ENCODE peak calls at places on chromosome 20, in seven cellular contexts. L is Ammon's horn; M is ELR; B is stimulated activated CD4-positive, alpha-beta T cell treated with anti-CD3 and anti-CD28 coated beads, TNF-alpha, amount 100 ng/mL, for 1 hour; W is H7; F is Caki2; I is NCI-H1417. K is an unnamed sample.
A peak's percentile ranks its signal among the peaks of the same experiment; 100 is the strongest.

GRCh38 chr20:54067606-54068174 is 2.7 kb downstream of the BCAS1 start:
- DNase-seq in L (no peak), M (peak; percentile 17), B (no peak), W (peak; percentile 51), F (peak; percentile 100), I (no peak), K (no peak)

GRCh38 chr20:401682-402495 is 6.2 kb upstream of the RBCK1 start:
- DNase-seq in L (no peak), M (peak; percentile 83), B (no peak), W (no peak), F (peak; percentile 100), I (no peak), K (no peak)

GRCh38 chr20:4549711-4550259 is 171.9 kb upstream of the PRND start:
- DNase-seq in L (no peak), M (no peak), B (no peak), W (no peak), F (no peak), I (no peak), K (no peak)

GRCh38 chr20:44990425-44990824 is 24.1 kb downstream of the STK4 start:
- DNase-seq in L (peak; percentile 32), M (peak; percentile 33), B (no peak), W (no peak), F (no peak), I (no peak), K (no peak)

GRCh38 chr20:5195655-5196054 is 68.8 kb downstream of the CDS2 start:
- DNase-seq in L (no peak), M (peak; percentile 45), B (no peak), W (no peak), F (no peak), I (no peak), K (no peak)

GRCh38 chr20:17967595-17968365 is 814 bp downstream of the SNX5 start:
- DNase-seq in L (no peak), M (peak; percentile 50), B (no peak), W (no peak), F (no peak), I (no peak), K (no peak)

GRCh38 chr20:22775671-22776139 is 191.3 kb upstream of the FOXA2 start:
- DNase-seq in L (no peak), M (peak; percentile 70), B (no peak), W (no peak), F (peak; percentile 76), I (no peak), K (no peak)

GRCh38 chr20:34938466-34939163 is 17.0 kb downstream of the GSS start:
- DNase-seq in L (peak; percentile 76), M (no peak), B (no peak), W (no peak), F (no peak), I (no peak), K (no peak)

GRCh38 chr20:1298166-1298565 is 30.8 kb downstream of the SDCBP2 start:
- DNase-seq in L (no peak), M (no peak), B (no peak), W (no peak), F (no peak), I (no peak), K (no peak)

GRCh38 chr20:33373735-33374605 is 27.3 kb downstream of the CDK5RAP1 start:
- DNase-seq in L (no peak), M (peak; percentile 93), B (no peak), W (no peak), F (peak; percentile 99), I (no peak), K (no peak)

GRCh38 chr20:37990571-37991151 is 42.6 kb downstream of the TTI1 start:
- DNase-seq in L (peak; percentile 40), M (peak; percentile 95), B (peak; percentile 5), W (no peak), F (no peak), I (peak; percentile 33), K (no peak)

GRCh38 chr20:20229595-20229994 is 138.3 kb upstream of the INSM1 start:
- DNase-seq in L (no peak), M (peak; percentile 16), B (no peak), W (no peak), F (no peak), I (no peak), K (no peak)

GRCh38 chr20:62546606-62547005 is 70.8 kb upstream of the GATA5 start:
- DNase-seq in L (no peak), M (no peak), B (no peak), W (no peak), F (no peak), I (no peak), K (no peak)

GRCh38 chr20:24752612-24753011 is 196.5 kb upstream of the CST7 start:
- DNase-seq in L (no peak), M (no peak), B (no peak), W (no peak), F (no peak), I (no peak), K (no peak)

GRCh38 chr20:1242530-1242929 is 16.7 kb downstream of the RAD21L1 start:
- DNase-seq in L (no peak), M (peak; percentile 96), B (no peak), W (no peak), F (peak; percentile 78), I (no peak), K (no peak)

GRCh38 chr20:51376121-51376520 is 166.4 kb downstream of the NFATC2 start:
- DNase-seq in L (peak; percentile 41), M (no peak), B (no peak), W (no peak), F (no peak), I (no peak), K (no peak)

GRCh38 chr20:23116301-23117089 is 30.4 kb upstream of the CD93 start:
- DNase-seq in L (no peak), M (peak; percentile 50), B (no peak), W (no peak), F (no peak), I (no peak), K (no peak)

GRCh38 chr20:34864216-34864615 is 8.4 kb downstream of the GGT7 start:
- DNase-seq in L (no peak), M (no peak), B (no peak), W (no peak), F (no peak), I (no peak), K (no peak)

GRCh38 chr20:2751868-2752630 is 48.4 kb downstream of the CPXM1 start:
- DNase-seq in L (no peak), M (peak; percentile 28), B (no peak), W (peak; percentile 82), F (no peak), I (peak; percentile 35), K (peak; percentile 37)

GRCh38 chr20:50395258-50395729 is 114.9 kb upstream of the PTPN1 start:
- DNase-seq in L (peak; percentile 34), M (peak; percentile 73), B (no peak), W (no peak), F (no peak), I (no peak), K (no peak)

GRCh38 chr20:33826270-33826897 is 15.2 kb downstream of the CHMP4B start:
- DNase-seq in L (no peak), M (no peak), B (no peak), W (peak; percentile 58), F (no peak), I (no peak), K (no peak)

GRCh38 chr20:38450412-38450975 is 15.4 kb upstream of the SNHG17 start:
- DNase-seq in L (no peak), M (peak; percentile 93), B (no peak), W (no peak), F (peak; percentile 72), I (no peak), K (no peak)

GRCh38 chr20:62175711-62176110 is 7.1 kb upstream of the MTG2 start:
- DNase-seq in L (no peak), M (no peak), B (no peak), W (no peak), F (no peak), I (no peak), K (no peak)

GRCh38 chr20:47719625-47720024 is 65.7 kb downstream of the SULF2 start:
- DNase-seq in L (no peak), M (no peak), B (no peak), W (no peak), F (no peak), I (no peak), K (no peak)

GRCh38 chr20:48741669-48742068 is 86.1 kb downstream of the PREX1 start:
- DNase-seq in L (no peak), M (no peak), B (no peak), W (no peak), F (no peak), I (no peak), K (no peak)

GRCh38 chr20:24872291-24873014 is 76.6 kb upstream of the CST7 start:
- DNase-seq in L (no peak), M (no peak), B (no peak), W (no peak), F (no peak), I (no peak), K (no peak)

GRCh38 chr20:37313546-37314091 is 24.2 kb downstream of the MANBAL start:
- DNase-seq in L (no peak), M (no peak), B (no peak), W (no peak), F (no peak), I (no peak), K (no peak)

GRCh38 chr20:34049389-34049788 is 55.7 kb downstream of the RALY start:
- DNase-seq in L (no peak), M (no peak), B (no peak), W (no peak), F (no peak), I (no peak), K (no peak)

GRCh38 chr20:35885212-35885611 is 69.1 kb downstream of the SCAND1 start:
- DNase-seq in L (no peak), M (no peak), B (no peak), W (no peak), F (no peak), I (no peak), K (no peak)

K was measured in activated CD4-positive, alpha-beta T cell treated with anti-CD3 and anti-CD28 coated beads for 1 hour.